ENCODE peak calls at places on chromosomes 11 and 22, in nine cellular contexts. K is breast epithelium, W is H9, H is endothelial cell, A is prostate gland, B is kidney epithelial cell, N is RWPE1, E is GM23338, V is thyroid gland. C is an unnamed sample.

GRCh38 chr11:112213753-112214152 is 12.5 kb upstream of the PTS start:
- DNase-seq in K (no peak), W (no peak), H (no peak), A (no peak), B (no peak), N (no peak), E (no peak), V (no peak), C (no peak)

GRCh38 chr11:70908223-70908622 is 344.2 kb downstream of the SHANK2 start:
- DNase-seq in K (no peak), W (no peak), H (no peak), A (no peak), B (no peak), N (no peak), E (no peak), V (no peak), C (peak)

GRCh38 chr11:129766858-129767604 is 48.6 kb upstream of the TMEM45B start:
- DNase-seq in K (no peak), W (peak), H (peak), A (no peak), B (no peak), N (no peak), E (peak), V (peak), C (no peak)

GRCh38 chr11:45796461-45796861 is 8.5 kb upstream of the SLC35C1 start:
- DNase-seq in K (no peak), W (no peak), H (no peak), A (no peak), B (no peak), N (no peak), E (no peak), V (no peak), C (no peak)

GRCh38 chr11:99687320-99687719 is 666.6 kb downstream of the CNTN5 start:
- DNase-seq in K (no peak), W (no peak), H (no peak), A (no peak), B (no peak), N (no peak), E (no peak), V (no peak), C (no peak)

GRCh38 chr22:46067159-46068111 is 82.9 kb upstream of the PPARA start:
- DNase-seq in K (peak), W (no peak), H (no peak), A (no peak), B (no peak), N (no peak), E (no peak), V (peak), C (peak)

GRCh38 chr11:48079602-48080001 is 99.2 kb downstream of the PTPRJ start:
- DNase-seq in K (no peak), W (no peak), H (no peak), A (no peak), B (no peak), N (no peak), E (no peak), V (no peak), C (no peak)

GRCh38 chr11:3959015-3959917 is 103.8 kb downstream of the STIM1 start:
- DNase-seq in K (no peak), W (no peak), H (peak), A (no peak), B (peak), N (peak), E (peak), V (no peak), C (no peak)

GRCh38 chr11:34044664-34045485 is 6.7 kb upstream of the CAPRIN1 start:
- DNase-seq in K (no peak), W (peak), H (no peak), A (no peak), B (no peak), N (peak), E (peak), V (no peak), C (no peak)

GRCh38 chr11:87013852-87014251 is 23.9 kb upstream of the TMEM135 start:
- DNase-seq in K (no peak), W (no peak), H (no peak), A (no peak), B (no peak), N (no peak), E (no peak), V (no peak), C (no peak)

GRCh38 chr22:40637181-40638150 is 947 bp upstream of the MRTFA start:
- DNase-seq in K (no peak), W (no peak), H (no peak), A (no peak), B (no peak), N (no peak), E (peak), V (no peak), C (no peak)

GRCh38 chr11:60985991-60986915 is 14.8 kb downstream of the CD6 start:
- DNase-seq in K (peak), W (no peak), H (no peak), A (no peak), B (no peak), N (peak), E (no peak), V (no peak), C (no peak)

GRCh38 chr22:26416670-26417270 is 12.3 kb upstream of the ASPHD2 start:
- DNase-seq in K (peak), W (peak), H (no peak), A (peak), B (peak), N (peak), E (peak), V (no peak), C (no peak)

GRCh38 chr11:123584186-123584585 is 70.2 kb downstream of the SCN3B start:
- DNase-seq in K (no peak), W (no peak), H (no peak), A (no peak), B (no peak), N (no peak), E (no peak), V (no peak), C (no peak)

GRCh38 chr11:94739331-94739730 is 28.8 kb upstream of the AMOTL1 start:
- DNase-seq in K (no peak), W (no peak), H (no peak), A (no peak), B (no peak), N (no peak), E (no peak), V (no peak), C (no peak)

GRCh38 chr11:67699521-67699920 is 25.1 kb upstream of the ALDH3B2 start:
- DNase-seq in K (no peak), W (no peak), H (no peak), A (no peak), B (no peak), N (peak), E (no peak), V (no peak), C (no peak)

GRCh38 chr22:36221799-36222751 is 17.3 kb downstream of the APOL2 start:
- DNase-seq in K (no peak), W (peak), H (peak), A (peak), B (no peak), N (no peak), E (peak), V (peak), C (no peak)

GRCh38 chr11:94129505-94130335 is 1.1 kb downstream of the PANX1 start:
- DNase-seq in K (peak), W (peak), H (no peak), A (peak), B (no peak), N (peak), E (no peak), V (no peak), C (no peak)

GRCh38 chr11:69130586-69131566 is 24.9 kb upstream of the SMIM38 start:
- DNase-seq in K (no peak), W (peak), H (no peak), A (no peak), B (no peak), N (no peak), E (peak), V (no peak), C (no peak)

GRCh38 chr22:36194971-36195370 is 6.6 kb downstream of the APOL4 start:
- DNase-seq in K (peak), W (peak), H (peak), A (peak), B (peak), N (no peak), E (peak), V (peak), C (no peak)

GRCh38 chr22:32775957-32776356 is 25.5 kb upstream of the TIMP3 start:
- DNase-seq in K (no peak), W (no peak), H (no peak), A (no peak), B (no peak), N (no peak), E (peak), V (no peak), C (no peak)

GRCh38 chr11:3796796-3797328 is 492 bp downstream of the NUP98 start:
- DNase-seq in K (peak), W (no peak), H (peak), A (no peak), B (no peak), N (no peak), E (peak), V (no peak), C (no peak)

GRCh38 chr11:62980133-62980760 is 4.5 kb downstream of the SLC22A6 start:
- DNase-seq in K (no peak), W (no peak), H (peak), A (no peak), B (no peak), N (no peak), E (peak), V (no peak), C (no peak)

GRCh38 chr11:62976109-62976508 is 8.7 kb downstream of the SLC22A6 start:
- DNase-seq in K (no peak), W (no peak), H (no peak), A (no peak), B (no peak), N (no peak), E (peak), V (no peak), C (no peak)

GRCh38 chr11:62974848-62975522 is 9.8 kb downstream of the SLC22A6 start:
- DNase-seq in K (no peak), W (peak), H (peak), A (peak), B (no peak), N (no peak), E (peak), V (peak), C (no peak)
- TF ChIP-seq CTCF in K (peak), W (peak), H (no peak), A (peak), B (peak), N (peak), E (peak), V (no peak), C (peak)

GRCh38 chr11:18731949-18732821 is 6.2 kb upstream of the IGSF22 start:
- DNase-seq in K (peak), W (peak), H (peak), A (peak), B (no peak), N (peak), E (peak), V (peak), C (no peak)

GRCh38 chr11:18739684-18740083 is 13.7 kb upstream of the IGSF22 start:
- DNase-seq in K (no peak), W (no peak), H (no peak), A (no peak), B (no peak), N (no peak), E (no peak), V (no peak), C (no peak)

GRCh38 chr11:18733202-18733601 is 7.2 kb upstream of the IGSF22 start:
- DNase-seq in K (no peak), W (no peak), H (no peak), A (no peak), B (no peak), N (no peak), E (no peak), V (no peak), C (no peak)

GRCh38 chr11:18737642-18738041 is 11.7 kb upstream of the IGSF22 start:
- DNase-seq in K (no peak), W (no peak), H (no peak), A (no peak), B (no peak), N (no peak), E (no peak), V (no peak), C (no peak)

GRCh38 chr11:18736590-18737148 is 10.7 kb upstream of the IGSF22 start:
- DNase-seq in K (no peak), W (peak), H (no peak), A (no peak), B (no peak), N (no peak), E (peak), V (no peak), C (no peak)
- TF ChIP-seq CTCF in K (no peak), W (peak), H (no peak), A (no peak), B (no peak), N (no peak), E (no peak), V (no peak), C (no peak)

DNA sequence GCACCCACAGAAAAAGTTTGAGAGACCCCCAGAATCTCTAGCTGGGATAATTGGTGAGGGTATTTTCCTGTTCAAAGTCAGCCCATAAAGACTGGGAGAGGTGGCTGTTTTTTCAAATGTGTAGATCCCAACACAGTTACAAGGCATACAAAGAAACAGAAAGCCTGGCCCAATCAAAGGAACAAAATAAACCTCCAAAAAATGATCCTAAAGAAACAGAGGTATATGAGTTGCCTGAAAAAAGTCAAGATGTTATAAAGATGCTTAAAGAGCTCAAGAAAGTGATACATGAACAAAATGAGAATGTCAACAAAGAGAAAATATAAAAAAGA is 40.2 kb upstream of the MMP12 start:
- DNase-seq in K (no peak), W (no peak), H (no peak), A (no peak), B (no peak), N (no peak), E (no peak), V (no peak), C (no peak)
- TF ChIP-seq CTCF in K (no peak), W (no peak), H (peak), A (no peak), B (no peak), N (peak), E (no peak), V (no peak), C (no peak)

GRCh38 chr11:11246166-11246565 is 106.9 kb downstream of the CSNK2A3 start:
- DNase-seq in K (no peak), W (no peak), H (no peak), A (no peak), B (no peak), N (no peak), E (no peak), V (no peak), C (no peak)
- TF ChIP-seq CTCF in K (no peak), W (no peak), H (no peak), A (no peak), B (no peak), N (no peak), E (no peak), V (no peak), C (no peak)

DNA sequence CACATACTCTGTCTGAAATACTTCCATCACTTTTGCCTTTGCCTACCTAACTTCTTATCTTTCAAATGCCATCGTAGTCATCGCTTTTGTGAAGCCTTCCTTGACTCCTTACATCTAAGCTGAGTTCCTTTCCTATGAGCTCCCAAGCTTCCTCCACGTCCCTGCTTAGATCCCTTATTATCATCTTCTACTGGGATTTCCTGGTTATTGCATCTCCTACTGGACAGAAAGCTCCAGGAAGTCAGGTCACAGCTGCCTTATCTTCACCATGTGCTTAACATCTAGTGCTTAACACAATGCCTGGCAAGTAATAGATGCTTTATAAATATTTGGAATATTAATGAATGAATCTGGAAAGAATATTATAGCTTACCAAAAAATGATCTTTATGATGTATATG is 5.9 kb downstream of the YPEL4 start:
- DNase-seq in K (no peak), W (no peak), H (no peak), A (no peak), B (no peak), N (no peak), E (no peak), V (no peak), C (no peak)
- TF ChIP-seq CTCF in K (no peak), W (no peak), H (no peak), A (no peak), B (no peak), N (no peak), E (peak), V (no peak), C (no peak)

GRCh38 chr11:120985718-120986569 is 38.0 kb upstream of the TBCEL start:
- DNase-seq in K (no peak), W (peak), H (peak), A (peak), B (no peak), N (peak), E (peak), V (peak), C (peak)
- TF ChIP-seq CTCF in K (no peak), W (peak), H (peak), A (no peak), B (no peak), N (peak), E (peak), V (peak), C (peak)

GRCh38 chr11:122363306-122363705 is 247.3 kb upstream of the BLID start:
- DNase-seq in K (no peak), W (no peak), H (no peak), A (no peak), B (no peak), N (no peak), E (no peak), V (peak), C (no peak)

GRCh38 chr11:122362381-122362780 is 246.4 kb upstream of the BLID start:
- DNase-seq in K (no peak), W (no peak), H (no peak), A (no peak), B (no peak), N (no peak), E (no peak), V (no peak), C (no peak)

GRCh38 chr11:122355968-122356367 is 240.0 kb upstream of the BLID start:
- DNase-seq in K (no peak), W (no peak), H (no peak), A (no peak), B (no peak), N (no peak), E (no peak), V (no peak), C (no peak)

GRCh38 chr11:122365545-122366380 is 249.7 kb upstream of the BLID start:
- DNase-seq in K (no peak), W (no peak), H (no peak), A (no peak), B (no peak), N (no peak), E (no peak), V (no peak), C (no peak)

GRCh38 chr11:122360875-122361274 is 244.9 kb upstream of the BLID start:
- DNase-seq in K (no peak), W (no peak), H (no peak), A (no peak), B (no peak), N (no peak), E (no peak), V (no peak), C (no peak)
- TF ChIP-seq CTCF in K (no peak), W (peak), H (no peak), A (no peak), B (no peak), N (no peak), E (peak), V (no peak), C (no peak)

GRCh38 chr11:62676698-62677097 is 2.2 kb downstream of the UBXN1 start:
- DNase-seq in K (no peak), W (no peak), H (no peak), A (no peak), B (no peak), N (no peak), E (no peak), V (no peak), C (no peak)
- TF ChIP-seq CTCF in K (no peak), W (peak), H (no peak), A (no peak), B (no peak), N (no peak), E (peak), V (no peak), C (no peak)

GRCh38 chr22:18076060-18076497 is 1.7 kb upstream of the PEX26 start:
- DNase-seq in K (peak), W (peak), H (peak), A (peak), B (no peak), N (peak), E (peak), V (peak), C (peak)

GRCh38 chr22:18079706-18080230 is 2.0 kb downstream of the PEX26 start:
- DNase-seq in K (no peak), W (no peak), H (no peak), A (no peak), B (no peak), N (no peak), E (no peak), V (no peak), C (no peak)

GRCh38 chr22:18077639-18078328 is at the start of gene PEX26:
- DNase-seq in K (peak), W (peak), H (peak), A (peak), B (no peak), N (peak), E (peak), V (peak), C (peak)

GRCh38 chr22:18077087-18077638 is 627 bp upstream of the PEX26 start:
- DNase-seq in K (no peak), W (no peak), H (no peak), A (no peak), B (no peak), N (no peak), E (no peak), V (no peak), C (no peak)

GRCh38 chr22:18078329-18079041 is 695 bp downstream of the PEX26 start:
- DNase-seq in K (no peak), W (peak), H (peak), A (no peak), B (no peak), N (peak), E (peak), V (peak), C (no peak)
- TF ChIP-seq CTCF in K (no peak), W (peak), H (no peak), A (no peak), B (no peak), N (no peak), E (no peak), V (no peak), C (no peak)